ENCODE peak calls at places on chromosomes 12 and 14, in eight cellular contexts. B, N, V, U, G, I, A and J are unnamed samples.

GRCh38 chr12:30043151-30043550 is 259.4 kb upstream of the TMTC1 start:
- DNase-seq in A (no peak), B (no peak), N (no peak), V (no peak), G (no peak), U (no peak), I (no peak), J (no peak)

GRCh38 chr14:88933203-88933602 is 108.8 kb downstream of the TTC8 start:
- DNase-seq in U (no peak), G (no peak), I (no peak), A (no peak), N (no peak), V (no peak), B (no peak), J (no peak)

GRCh38 chr12:1934831-1935230 is 16.4 kb upstream of the CACNA2D4 start:
- DNase-seq in V (no peak), B (no peak), N (no peak), G (no peak), U (no peak), I (no peak), A (peak; percentile 6), J (peak; percentile 66)

GRCh38 chr12:115798309-115798917 is 479.1 kb downstream of the MED13L start:
- DNase-seq in G (no peak), B (no peak), N (no peak), U (no peak), V (no peak), A (no peak), I (no peak), J (no peak)

GRCh38 chr12:106195638-106196037 is 52.2 kb downstream of the CKAP4 start:
- DNase-seq in B (peak; percentile 18), U (peak; percentile 61), I (peak; percentile 95), G (no peak), N (peak; percentile 35), V (peak; percentile 72), A (peak; percentile 46), J (peak; percentile 88)

GRCh38 chr14:64838656-64839055 is 41.1 kb downstream of the SPTB start:
- DNase-seq in U (no peak), G (no peak), B (no peak), N (no peak), V (no peak), A (no peak), I (no peak), J (peak; percentile 23)

GRCh38 chr14:28101992-28102391 is 664.6 kb upstream of the FOXG1 start:
- DNase-seq in I (no peak), B (peak; percentile 57), V (no peak), G (no peak), A (no peak), N (no peak), U (peak; percentile 5), J (no peak)

GRCh38 chr14:23252420-23253333 is 14.9 kb downstream of the RNF212B start:
- DNase-seq in A (no peak), N (no peak), B (no peak), I (no peak), U (no peak), V (no peak), G (no peak), J (no peak)

GRCh38 chr14:94337274-94337673 is 14.1 kb upstream of the SERPINA6 start:
- DNase-seq in I (no peak), G (no peak), A (no peak), V (no peak), B (no peak), U (no peak), N (no peak), J (no peak)

GRCh38 chr12:124463341-124463861 is 104.0 kb downstream of the NCOR2 start:
- DNase-seq in V (no peak), I (no peak), N (no peak), B (no peak), A (no peak), U (peak; percentile 43), G (peak; percentile 61), J (no peak)

GRCh38 chr12:74801625-74802024 is 264.0 kb downstream of the ATXN7L3B start:
- DNase-seq in G (no peak), N (no peak), B (no peak), I (no peak), U (no peak), V (no peak), A (no peak), J (no peak)

GRCh38 chr12:17076335-17076734 is 470.4 kb upstream of the LMO3 start:
- DNase-seq in G (no peak), V (peak; percentile 8), U (no peak), I (no peak), N (no peak), A (no peak), B (no peak), J (no peak)

GRCh38 chr14:103116645-103117044 is 6.6 kb upstream of the TNFAIP2 start:
- DNase-seq in N (no peak), A (no peak), G (no peak), B (no peak), U (no peak), V (no peak), I (peak; percentile 26), J (no peak)
- H3K4me1 ChIP-seq in N (peaks cover 4% of the 10 kb centered on the region), A (peaks cover 6% of the 10 kb centered on the region), G (peaks cover 9% of the 10 kb centered on the region), B (peaks cover 6% of the 10 kb centered on the region), U (peaks cover 30% of the 10 kb centered on the region), V (peaks cover 82% of the 10 kb centered on the region), I (peaks cover 31% of the 10 kb centered on the region), J (peaks cover 61% of the 10 kb centered on the region)

GRCh38 chr14:73243341-73243740 is 6.0 kb downstream of the PAPLN start:
- DNase-seq in B (no peak), A (no peak), V (no peak), G (no peak), N (no peak), U (no peak), I (no peak), J (no peak)

GRCh38 chr14:73239463-73240241 is 2.3 kb downstream of the PAPLN start:
- DNase-seq in G (no peak), A (peak; percentile 74), N (no peak), I (peak; percentile 86), V (no peak), U (peak; percentile 59), B (peak; percentile 43), J (peak; percentile 62)

GRCh38 chr14:73242274-73242960 is 5.1 kb downstream of the PAPLN start:
- DNase-seq in B (no peak), A (peak; percentile 37), I (peak; percentile 72), V (no peak), G (no peak), N (no peak), U (no peak), J (no peak)

GRCh38 chr14:73240816-73241480 is 3.6 kb downstream of the PAPLN start:
- DNase-seq in V (no peak), U (no peak), I (no peak), G (no peak), A (peak; percentile 22), N (no peak), B (no peak), J (peak; percentile 66)

DNA sequence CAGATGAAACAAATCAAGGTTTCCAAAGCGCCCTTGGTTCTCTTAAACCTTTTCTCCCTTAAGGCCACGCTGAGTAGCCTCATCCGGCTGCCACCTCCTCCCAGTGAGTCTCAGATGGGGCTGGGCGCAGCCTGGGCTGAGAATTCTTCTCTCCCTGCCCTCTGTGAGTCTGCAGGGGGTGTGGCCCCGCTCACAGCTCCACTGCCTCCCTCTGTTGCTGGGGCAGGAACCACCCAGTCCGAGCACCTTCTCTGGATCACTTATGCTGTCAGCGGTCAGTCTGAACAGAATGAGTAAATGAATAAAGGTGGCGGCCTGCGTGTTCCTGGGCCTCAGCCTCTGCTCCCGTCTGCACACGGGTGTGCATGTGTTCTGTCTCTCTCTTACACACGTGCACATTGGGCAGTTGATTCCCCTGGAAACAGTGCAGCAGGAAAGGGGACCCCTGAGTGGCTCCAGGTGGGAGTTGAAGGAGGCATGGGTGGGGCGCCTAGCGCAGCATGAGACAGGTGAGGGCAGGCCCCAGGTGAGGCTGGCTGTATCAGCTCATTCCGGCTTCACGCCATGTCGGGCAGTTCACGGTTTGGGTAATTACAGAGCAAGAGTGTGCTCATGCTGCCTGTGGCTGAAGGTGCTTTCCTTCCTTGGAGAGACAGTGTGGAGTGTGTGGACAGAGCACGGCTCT is 4.3 kb downstream of the PAPLN start:
- DNase-seq in I (peak; percentile 24), U (no peak), A (peak; percentile 24), B (no peak), V (no peak), N (no peak), G (no peak), J (no peak)
- H3K4me1 ChIP-seq in I (peaks cover 69% of the 10 kb centered on the region), U (peaks cover 38% of the 10 kb centered on the region), A (peaks cover 20% of the 10 kb centered on the region), B (no peaks in the 10 kb centered on the region), V (peaks cover 11% of the 10 kb centered on the region), N (no peaks in the 10 kb centered on the region), G (peaks cover 14% of the 10 kb centered on the region), J (peaks cover 68% of the 10 kb centered on the region)

GRCh38 chr12:54015210-54015931 is 6.6 kb downstream of the HOXC8 start:
- DNase-seq in A (no peak), I (no peak), B (no peak), V (no peak), N (no peak), U (no peak), G (no peak), J (no peak)

GRCh38 chr12:54016051-54016450 is 7.3 kb downstream of the HOXC8 start:
- DNase-seq in B (no peak), I (no peak), A (no peak), N (no peak), G (no peak), V (no peak), U (no peak), J (no peak)

GRCh38 chr12:54017027-54017788 is 8.4 kb downstream of the HOXC8 start:
- DNase-seq in V (no peak), U (no peak), I (no peak), N (no peak), G (no peak), B (no peak), A (no peak), J (no peak)

GRCh38 chr12:54017845-54018607 is 9.2 kb downstream of the HOXC8 start:
- DNase-seq in B (peak; percentile 71), G (no peak), N (no peak), A (peak; percentile 94), V (no peak), I (peak; percentile 34), U (peak; percentile 81), J (peak; percentile 94)

DNA sequence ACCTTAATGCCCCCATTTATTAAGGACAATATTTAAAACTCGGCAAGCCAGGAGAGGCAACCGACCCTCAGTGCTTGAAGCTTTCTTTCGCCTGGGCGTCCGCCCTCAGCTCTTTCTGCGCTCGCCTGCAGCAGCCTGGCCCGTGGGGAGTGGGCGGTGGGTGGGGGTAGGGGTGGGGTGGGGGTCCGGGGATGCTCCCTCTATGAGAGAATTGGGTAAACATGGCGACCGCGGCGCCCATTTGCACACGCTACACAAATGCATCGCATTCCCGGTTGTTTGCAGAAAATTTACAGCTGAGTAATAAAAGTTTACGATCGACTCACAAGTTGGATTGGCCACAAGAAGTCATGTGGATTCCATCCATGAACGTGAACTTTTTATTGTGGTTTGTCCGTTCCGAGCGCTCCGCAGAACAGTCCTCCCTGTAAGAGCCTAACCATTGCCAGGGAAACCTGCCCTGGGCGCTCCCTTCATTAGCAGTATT is 7.7 kb downstream of the HOXC8 start:
- DNase-seq in U (no peak), V (no peak), N (no peak), B (no peak), A (no peak), I (no peak), G (no peak), J (no peak)
- H3K4me1 ChIP-seq in U (peaks cover 25% of the 10 kb centered on the region), V (peaks cover 7% of the 10 kb centered on the region), N (no peaks in the 10 kb centered on the region), B (peaks cover 19% of the 10 kb centered on the region), A (no peaks in the 10 kb centered on the region), I (peaks cover 31% of the 10 kb centered on the region), G (no peaks in the 10 kb centered on the region), J (peaks cover 79% of the 10 kb centered on the region)

DNA sequence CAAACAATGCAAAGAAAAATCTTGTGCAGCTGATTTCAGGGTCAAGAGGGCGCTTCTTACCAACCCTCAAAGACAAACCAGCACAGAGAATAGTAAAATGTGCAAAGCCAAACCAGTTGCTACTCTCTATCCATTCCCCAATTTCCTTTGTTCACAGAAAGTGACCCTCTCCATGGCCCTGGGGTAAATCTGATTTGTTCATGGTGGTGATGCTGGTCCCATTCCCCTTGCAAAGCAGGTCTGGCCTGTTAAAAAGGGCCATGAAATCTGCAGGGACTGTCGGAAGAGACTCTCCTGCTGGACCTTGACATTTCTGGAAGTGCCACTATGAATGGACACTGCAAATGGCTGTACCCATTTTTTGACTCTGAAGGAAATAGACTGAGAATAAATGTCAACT is 113.5 kb downstream of the HMGA2 start:
- DNase-seq in U (no peak), I (no peak), G (no peak), V (no peak), N (no peak), B (no peak), A (no peak), J (no peak)
- H3K4me1 ChIP-seq in U (peaks cover 8% of the 10 kb centered on the region), I (peaks cover 8% of the 10 kb centered on the region), G (peaks cover 5% of the 10 kb centered on the region), V (peaks cover 79% of the 10 kb centered on the region), N (no peaks in the 10 kb centered on the region), B (peaks cover 33% of the 10 kb centered on the region), A (no peaks in the 10 kb centered on the region), J (peaks cover 15% of the 10 kb centered on the region)